ENCODE peak calls at places on chromosomes 2 and 18, in nine cellular contexts. Z is right atrium auricular region, C is lower lobe of right lung, V is heart left ventricle, A is GM12865, J is uterus, N is neural crest cell, I is body of pancreas, P is thoracic aorta. B is an unnamed sample.

GRCh38 chr2:132547089-132547687 is 122.8 kb downstream of the LYPD1 start:
- DNase-seq in V (no peak), P (no peak), J (no peak), Z (peak), A (peak), C (peak), I (peak), N (peak), B (peak)

GRCh38 chr2:109032229-109032800 is 43.3 kb upstream of the EDAR start:
- DNase-seq in I (no peak), N (no peak), Z (no peak), C (no peak), V (no peak), J (no peak), P (no peak), A (no peak), B (no peak)

GRCh38 chr2:239092571-239093294 is 244.8 kb downstream of the TWIST2 start:
- DNase-seq in P (no peak), C (no peak), I (no peak), J (no peak), A (no peak), V (no peak), N (no peak), Z (no peak), B (no peak)

GRCh38 chr2:39013871-39014270 is 107.0 kb downstream of the SOS1 start:
- DNase-seq in C (no peak), P (no peak), Z (no peak), J (no peak), A (no peak), I (no peak), N (no peak), V (no peak), B (no peak)

GRCh38 chr2:234164499-234165409 is 114.3 kb downstream of the SPP2 start:
- DNase-seq in N (no peak), P (no peak), C (no peak), I (no peak), Z (no peak), V (no peak), J (no peak), A (peak), B (no peak)

GRCh38 chr2:181937473-181937872 is 45.9 kb downstream of the ITPRID2 start:
- DNase-seq in J (no peak), Z (no peak), C (no peak), I (no peak), V (no peak), N (no peak), P (no peak), A (no peak), B (no peak)

GRCh38 chr2:225337183-225337582 is 62.3 kb upstream of the NYAP2 start:
- DNase-seq in J (no peak), I (no peak), V (no peak), P (no peak), N (no peak), Z (no peak), A (no peak), C (no peak), B (no peak)

GRCh38 chr18:22344908-22345670 is 72.6 kb downstream of the CTAGE1 start:
- DNase-seq in N (no peak), J (no peak), V (no peak), P (no peak), I (no peak), Z (no peak), C (no peak), A (peak), B (no peak)

GRCh38 chr2:98463081-98463481 is 18.4 kb downstream of the INPP4A start:
- DNase-seq in C (no peak), N (no peak), Z (no peak), J (no peak), V (no peak), P (no peak), I (no peak), A (peak), B (no peak)

GRCh38 chr2:81894451-81894990 is 1590.0 kb upstream of the LRRTM1 start:
- DNase-seq in V (no peak), I (no peak), Z (no peak), P (no peak), C (no peak), J (no peak), A (no peak), N (no peak), B (no peak)

GRCh38 chr2:158805936-158806335 is 10.8 kb downstream of the DAPL1 start:
- DNase-seq in A (no peak), Z (no peak), N (no peak), C (no peak), I (no peak), J (no peak), P (no peak), V (no peak), B (no peak)

GRCh38 chr18:3879114-3879835 is 429.3 kb downstream of the TGIF1 start:
- DNase-seq in A (no peak), I (no peak), V (no peak), P (no peak), Z (no peak), J (no peak), N (no peak), C (no peak), B (no peak)

GRCh38 chr2:40606862-40607261 is 155.0 kb upstream of the SLC8A1 start:
- DNase-seq in P (no peak), I (no peak), A (no peak), J (no peak), V (no peak), N (no peak), C (no peak), Z (no peak), B (no peak)

GRCh38 chr2:241620419-241620769 is 16.6 kb downstream of the THAP4 start:
- DNase-seq in P (no peak), J (no peak), Z (no peak), I (no peak), V (no peak), N (no peak), C (no peak), A (no peak), B (no peak)

GRCh38 chr18:41761329-41762028 is 193.6 kb upstream of the PIK3C3 start:
- DNase-seq in I (no peak), J (no peak), N (no peak), A (no peak), Z (no peak), C (no peak), P (no peak), V (no peak), B (no peak)

GRCh38 chr2:65057391-65058052 is 1.3 kb downstream of the CEP68 start:
- DNase-seq in I (no peak), J (no peak), Z (no peak), P (no peak), V (no peak), C (no peak), A (peak), N (no peak), B (peak)

GRCh38 chr2:225824748-225825449 is 425.4 kb downstream of the NYAP2 start:
- DNase-seq in N (no peak), Z (no peak), P (no peak), C (no peak), J (no peak), A (no peak), V (peak), I (peak), B (no peak)

GRCh38 chr18:78865056-78865598 is 114.5 kb upstream of the SALL3 start:
- DNase-seq in V (no peak), N (no peak), P (no peak), Z (peak), J (no peak), I (no peak), C (no peak), A (no peak), B (no peak)

GRCh38 chr18:46469186-46469915 is 187.7 kb downstream of the LOXHD1 start:
- DNase-seq in Z (no peak), I (no peak), P (no peak), C (no peak), N (no peak), J (no peak), A (no peak), V (no peak), B (no peak)

DNA sequence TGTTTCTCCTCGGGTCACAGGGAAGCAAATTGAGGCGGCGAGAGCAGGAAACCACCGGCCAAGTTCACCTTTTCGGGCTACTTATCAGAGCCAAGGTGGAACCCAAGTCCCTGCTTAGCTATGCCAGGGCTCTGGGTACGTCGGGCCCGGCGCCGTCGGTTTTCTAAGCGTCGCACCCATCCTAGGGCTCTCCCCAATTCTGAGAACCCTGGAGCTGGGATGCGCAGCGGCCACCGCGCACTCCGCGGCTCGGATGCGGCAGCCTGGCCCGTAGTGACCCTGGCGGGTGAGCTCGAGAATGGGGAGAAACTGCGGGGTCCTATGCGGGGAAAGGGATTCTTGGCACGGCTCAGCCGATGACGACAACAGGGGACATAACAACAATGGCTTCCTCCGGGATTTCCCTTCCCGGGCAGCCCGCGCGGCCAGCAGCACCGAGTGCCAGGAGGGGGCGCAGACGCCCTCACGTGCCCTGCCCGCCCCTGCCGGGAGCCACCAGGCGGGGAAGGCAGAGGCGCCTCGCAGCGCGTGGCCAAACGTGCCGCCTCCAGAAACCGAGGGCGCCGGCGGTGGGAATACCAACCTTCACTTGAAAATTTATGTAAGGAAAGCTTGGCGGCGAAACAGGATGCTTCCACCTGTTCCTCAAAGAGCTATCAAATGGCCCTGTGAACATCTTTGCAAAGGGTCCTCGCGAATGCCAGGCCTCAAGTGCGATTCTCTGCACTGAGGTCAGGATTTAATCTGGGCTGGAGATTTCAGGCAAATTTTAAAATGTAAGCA is 2.1 kb upstream of the SLC30A3 start:
- DNase-seq in I (peak), N (peak), C (peak), A (peak), Z (no peak), V (peak), P (no peak), J (peak), B (peak)
- TF ChIP-seq CTCF in I (peak), N (peak), C (peak), A (peak), Z (peak), V (peak), P (peak), J (peak), B (peak)

DNA sequence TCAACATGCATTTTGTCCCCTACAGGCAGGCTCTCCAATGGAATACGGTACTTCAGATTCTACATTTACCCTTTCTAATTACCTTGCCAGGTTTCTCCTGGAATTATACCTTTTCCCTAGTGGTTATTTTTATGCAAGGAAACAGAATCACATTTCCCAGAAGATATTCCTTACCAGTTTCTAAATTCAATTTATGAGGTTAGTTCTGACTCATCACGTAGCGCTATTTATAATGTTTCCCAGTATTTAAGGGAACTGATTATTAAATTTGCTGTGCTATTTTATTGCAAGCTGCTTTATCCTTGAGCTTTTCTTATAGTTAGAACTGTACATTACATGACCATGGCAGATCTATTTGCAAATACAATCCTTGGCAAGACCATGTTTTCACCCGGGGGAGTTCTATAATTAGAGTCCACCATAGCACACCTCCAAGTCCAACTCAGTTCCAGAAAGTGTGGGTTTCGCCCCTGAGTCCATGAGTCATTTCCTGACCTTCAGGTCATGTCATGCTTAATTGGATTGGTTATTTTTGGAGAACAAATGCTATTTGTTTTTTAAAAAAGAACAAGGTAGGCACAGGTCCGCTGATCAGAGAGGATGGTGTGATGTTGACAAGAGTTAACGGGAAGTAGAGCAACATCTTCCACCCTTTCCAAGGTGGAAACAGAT is 126.6 kb downstream of the ZNF532 start:
- DNase-seq in C (no peak), I (no peak), Z (no peak), P (no peak), A (peak), J (no peak), V (no peak), N (no peak), B (peak)
- TF ChIP-seq CTCF in C (no peak), I (no peak), Z (no peak), P (peak), A (no peak), J (no peak), V (no peak), N (no peak), B (no peak)

DNA sequence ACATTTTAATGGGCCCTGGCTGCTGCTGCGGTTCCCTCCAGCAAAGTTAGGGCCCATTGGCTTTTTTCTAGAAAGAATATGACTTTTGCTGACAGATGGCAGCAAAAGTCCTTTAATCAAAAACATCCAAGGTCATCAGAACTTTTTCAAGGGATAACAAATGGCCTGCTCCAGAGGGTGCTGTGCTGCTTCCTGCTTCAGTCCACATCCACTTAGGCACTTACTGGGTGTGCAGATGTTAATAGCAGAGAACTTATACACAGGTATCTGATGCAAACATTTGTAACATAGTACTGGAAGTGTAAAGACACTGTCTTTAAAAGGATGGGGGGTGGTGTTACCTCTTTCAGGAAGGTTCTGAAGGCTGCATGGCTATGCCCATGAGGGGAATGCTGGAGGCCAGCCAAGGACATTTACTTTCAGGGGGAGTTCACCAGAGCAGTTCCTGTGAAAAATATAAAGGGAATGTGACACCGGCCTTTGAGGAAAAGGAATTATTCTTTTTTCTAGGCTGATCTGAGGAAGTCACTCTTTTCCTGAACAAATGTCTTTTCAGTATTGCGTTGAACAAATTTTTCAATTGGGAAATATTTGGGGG is 5.6 kb downstream of the HOXD8 start:
- DNase-seq in I (no peak), J (peak), P (no peak), V (no peak), A (no peak), Z (no peak), C (no peak), N (no peak), B (no peak)
- TF ChIP-seq CTCF in I (no peak), J (no peak), P (no peak), V (no peak), A (no peak), Z (no peak), C (no peak), N (no peak), B (no peak)

GRCh38 chr18:54241483-54241882 is 17.0 kb upstream of the MBD2 start:
- DNase-seq in C (no peak), N (no peak), I (no peak), P (no peak), V (no peak), Z (no peak), A (no peak), J (no peak), B (no peak)
- TF ChIP-seq CTCF in C (no peak), N (no peak), I (no peak), P (no peak), V (no peak), Z (no peak), A (no peak), J (no peak), B (no peak)

GRCh38 chr2:219428469-219428868 is 6.2 kb upstream of the SPEG start:
- DNase-seq in A (no peak), C (no peak), P (no peak), V (no peak), Z (no peak), J (no peak), I (no peak), N (no peak), B (no peak)

GRCh38 chr2:219433666-219434467 is 776 bp upstream of the SPEG start:
- DNase-seq in Z (no peak), P (no peak), C (no peak), N (no peak), A (peak), I (no peak), V (no peak), J (peak), B (no peak)

GRCh38 chr2:219429958-219430586 is 4.6 kb upstream of the SPEG start:
- DNase-seq in V (no peak), C (no peak), A (no peak), I (no peak), J (no peak), P (no peak), Z (no peak), N (no peak), B (no peak)

GRCh38 chr2:219434468-219434717 is 250 bp upstream of the SPEG start:
- DNase-seq in P (no peak), J (no peak), V (no peak), A (no peak), C (no peak), N (no peak), I (no peak), Z (no peak), B (no peak)

DNA sequence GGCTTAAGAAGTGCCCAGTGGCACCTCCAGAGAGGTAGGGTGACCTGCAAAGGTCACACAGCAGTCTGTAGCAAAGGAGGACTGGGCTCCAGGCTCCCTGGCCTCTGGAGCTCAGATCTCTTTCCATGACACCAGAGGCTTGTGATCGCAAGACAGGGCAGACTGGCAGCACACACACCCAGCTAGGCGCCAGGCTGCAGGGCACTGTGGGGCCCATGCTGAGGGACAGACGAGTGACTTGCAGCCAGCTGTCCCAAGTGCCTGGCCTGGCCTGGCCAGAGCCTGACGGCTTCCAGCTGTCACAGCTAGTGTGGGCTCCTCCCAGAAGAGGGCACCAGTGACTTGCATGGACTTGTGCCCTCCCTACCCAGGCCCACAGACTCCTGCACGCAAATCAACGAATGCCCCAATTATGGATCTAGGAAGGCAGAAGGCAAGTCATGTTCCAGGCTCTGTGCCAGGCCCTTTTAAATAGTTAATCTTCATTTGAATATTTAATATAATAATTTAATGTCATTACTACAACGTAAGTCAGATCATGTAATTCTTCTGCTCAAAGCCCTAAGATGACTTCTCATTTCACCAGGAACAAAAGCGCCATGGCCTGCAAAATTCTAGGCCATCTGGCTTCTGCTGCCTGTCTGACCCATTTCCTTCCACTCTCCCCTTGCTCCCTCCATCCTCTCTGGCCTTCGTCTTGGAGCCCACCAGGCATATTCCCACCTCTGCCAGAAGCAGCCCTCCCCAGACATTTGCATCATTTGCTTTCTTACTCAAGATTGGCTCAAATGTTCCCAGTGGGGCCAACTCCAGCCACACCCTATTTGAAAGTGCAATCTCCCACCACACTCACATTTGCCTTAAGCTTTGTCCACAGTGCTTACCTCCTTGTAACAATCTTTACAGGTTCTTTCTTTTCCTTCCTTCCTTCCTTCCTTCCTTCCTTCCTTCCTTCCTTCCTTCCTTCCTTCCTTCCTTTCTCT is 3.7 kb upstream of the SPEG start:
- DNase-seq in J (peak), C (no peak), Z (no peak), I (no peak), A (peak), V (no peak), N (no peak), P (no peak), B (no peak)
- TF ChIP-seq CTCF in J (peak), C (no peak), Z (peak), I (no peak), A (no peak), V (peak), N (no peak), P (peak), B (peak)

GRCh38 chr2:143575340-143575739 is 446.1 kb downstream of the ARHGAP15 start:
- DNase-seq in J (no peak), A (no peak), C (no peak), I (no peak), P (no peak), V (no peak), Z (no peak), N (no peak), B (no peak)

GRCh38 chr2:143572421-143572820 is 443.2 kb downstream of the ARHGAP15 start:
- DNase-seq in I (no peak), V (no peak), N (no peak), C (no peak), A (no peak), P (no peak), Z (no peak), J (no peak), B (no peak)

GRCh38 chr2:143577489-143577888 is 448.3 kb downstream of the ARHGAP15 start:
- DNase-seq in J (no peak), P (no peak), Z (no peak), N (no peak), I (no peak), A (no peak), C (no peak), V (no peak), B (no peak)

GRCh38 chr2:143579456-143579855 is 450.2 kb downstream of the ARHGAP15 start:
- DNase-seq in I (no peak), N (no peak), C (no peak), P (no peak), V (no peak), A (no peak), J (no peak), Z (no peak), B (no peak)

GRCh38 chr2:143574069-143574468 is 444.9 kb downstream of the ARHGAP15 start:
- DNase-seq in J (no peak), N (no peak), P (no peak), C (no peak), I (no peak), Z (no peak), A (no peak), V (no peak), B (no peak)
- TF ChIP-seq CTCF in J (no peak), N (peak), P (no peak), C (no peak), I (no peak), Z (no peak), A (no peak), V (no peak), B (no peak)

DNA sequence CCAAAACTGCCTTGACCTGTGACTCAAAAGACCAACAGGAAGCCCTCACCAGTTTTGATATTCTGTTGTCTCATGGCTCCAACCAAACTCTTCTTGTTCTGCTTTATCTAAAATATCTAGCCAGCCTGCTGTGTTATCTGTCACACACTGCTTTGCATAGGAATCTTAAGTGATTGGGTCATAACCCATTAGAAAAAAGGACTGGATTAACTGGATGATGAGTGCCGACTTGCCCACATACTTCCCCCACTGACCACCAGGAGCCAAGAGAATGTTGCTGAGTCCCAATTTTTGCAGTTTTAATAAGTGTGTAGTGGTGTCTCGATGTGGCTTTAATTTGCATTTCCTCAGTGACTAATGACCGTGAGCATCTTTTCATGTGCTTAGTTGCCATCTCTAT is 6.5 kb downstream of the MOGAT1 start:
- DNase-seq in N (no peak), I (no peak), A (no peak), Z (no peak), J (no peak), V (no peak), P (no peak), C (no peak), B (no peak)
- TF ChIP-seq CTCF in N (peak), I (no peak), A (no peak), Z (no peak), J (no peak), V (no peak), P (no peak), C (no peak), B (no peak)